ENCODE peak calls at places on chromosomes 2 and 18, in nine cellular contexts. N, E, C, S, I, Y, D, T and U are unnamed samples.

GRCh38 chr18:50284226-50284885 is 3.0 kb upstream of the MBD1 start:
- DNase-seq in N (peak; percentile 53), E (no peak), C (no peak), S (no peak), I (peak; percentile 20), Y (no peak), D (no peak), T (no peak), U (no peak)

GRCh38 chr18:76674596-76674995 is 147.8 kb upstream of the ZNF236 start:
- DNase-seq in N (no peak), E (no peak), C (no peak), S (no peak), I (no peak), Y (no peak), D (no peak), T (no peak), U (no peak)

GRCh38 chr2:199851886-199852285 is 894 bp upstream of the FTCDNL1 start:
- DNase-seq in N (no peak), E (no peak), C (peak; percentile 76), S (no peak), I (no peak), Y (no peak), D (no peak), T (no peak), U (no peak)

GRCh38 chr2:160371251-160372009 is 122.2 kb downstream of the RBMS1 start:
- DNase-seq in N (no peak), E (peak; percentile 25), C (peak; percentile 32), S (no peak), I (peak; percentile 60), Y (no peak), D (no peak), T (no peak), U (no peak)

GRCh38 chr2:102502576-102502975 is 29.6 kb downstream of the SLC9A4 start:
- DNase-seq in N (no peak), E (no peak), C (no peak), S (no peak), I (no peak), Y (no peak), D (no peak), T (no peak), U (no peak)

GRCh38 chr2:63862802-63863201 is 21.1 kb downstream of the UGP2 start:
- DNase-seq in N (peak; percentile 26), E (no peak), C (no peak), S (no peak), I (peak; percentile 37), Y (no peak), D (no peak), T (no peak), U (no peak)

GRCh38 chr18:74994502-74995403 is 214.2 kb downstream of the PTGR3 start:
- DNase-seq in N (peak; percentile 42), E (no peak), C (peak; percentile 92), S (no peak), I (peak; percentile 28), Y (peak; percentile 54), D (no peak), T (peak; percentile 5), U (no peak)

GRCh38 chr2:42195559-42195958 is 26.4 kb downstream of the EML4 start:
- DNase-seq in N (peak; percentile 75), E (no peak), C (no peak), S (no peak), I (peak; percentile 80), Y (no peak), D (peak; percentile 54), T (no peak), U (no peak)

GRCh38 chr2:197450485-197450884 is 2.9 kb upstream of the COQ10B start:
- DNase-seq in N (no peak), E (no peak), C (peak; percentile 18), S (no peak), I (no peak), Y (no peak), D (no peak), T (no peak), U (no peak)

GRCh38 chr2:167924556-167924955 is 322.8 kb downstream of the STK39 start:
- DNase-seq in N (no peak), E (no peak), C (no peak), S (no peak), I (no peak), Y (no peak), D (no peak), T (no peak), U (no peak)

GRCh38 chr18:77811510-77811909 is 561.9 kb downstream of the GALR1 start:
- DNase-seq in N (no peak), E (no peak), C (peak; percentile 95), S (no peak), I (no peak), Y (no peak), D (no peak), T (no peak), U (no peak)

GRCh38 chr2:238784671-238785527 is 63.0 kb upstream of the TWIST2 start:
- DNase-seq in N (peak; percentile 80), E (peak; percentile 68), C (peak; percentile 37), S (peak; percentile 87), I (peak; percentile 93), Y (peak; percentile 77), D (peak; percentile 81), T (peak; percentile 34), U (peak; percentile 87)

GRCh38 chr18:63319383-63320040 is at the start of gene BCL2:
- DNase-seq in N (peak; percentile 45), E (peak; percentile 32), C (peak; percentile 81), S (peak; percentile 44), I (peak; percentile 67), Y (no peak), D (peak; percentile 22), T (no peak), U (no peak)

GRCh38 chr2:29223851-29224692 is 108.9 kb downstream of the CLIP4 start:
- DNase-seq in N (peak; percentile 41), E (no peak), C (peak; percentile 3), S (no peak), I (peak; percentile 25), Y (no peak), D (no peak), T (no peak), U (peak; percentile 78)

GRCh38 chr2:18605115-18605514 is 15.7 kb upstream of the NT5C1B start:
- DNase-seq in N (no peak), E (no peak), C (no peak), S (no peak), I (no peak), Y (no peak), D (no peak), T (no peak), U (no peak)

GRCh38 chr2:130391872-130392670 is 36.2 kb downstream of the PTPN18 start:
- DNase-seq in N (peak; percentile 55), E (no peak), C (peak; percentile 60), S (no peak), I (peak; percentile 75), Y (no peak), D (peak; percentile 20), T (no peak), U (no peak)

GRCh38 chr18:51235011-51235789 is 37.7 kb upstream of the MEX3C start:
- DNase-seq in N (peak; percentile 34), E (no peak), C (no peak), S (peak; percentile 8), I (peak; percentile 17), Y (peak; percentile 56), D (no peak), T (no peak), U (no peak)

GRCh38 chr2:143907801-143908200 is 612.1 kb downstream of the ZEB2 start:
- DNase-seq in N (peak; percentile 47), E (no peak), C (no peak), S (no peak), I (peak; percentile 48), Y (no peak), D (peak; percentile 18), T (no peak), U (no peak)